ENCODE peak calls at places on chromosomes 11 and 22, in eight cellular contexts. J is fibroblast of pulmonary artery, A is KBM-7, B is AG09319, E is hippocampal formation, U is pulmonary artery endothelial cell, K is endothelial cell, N is NCI-H510A treated with DMSO at 0.1 percent for 48 hours. Q is an unnamed sample.

GRCh38 chr22:32951807-32952153 is 106.4 kb downstream of the SYN3 start:
- DNase-seq in J (peak), A (no peak), B (no peak), E (peak), U (no peak), K (no peak), N (no peak), Q (no peak)

GRCh38 chr11:73234403-73235181 is 16.5 kb downstream of the P2RY2 start:
- DNase-seq in J (no peak), A (no peak), B (no peak), E (no peak), U (no peak), K (no peak), N (no peak), Q (no peak)

GRCh38 chr22:26097840-26098239 is 71.4 kb upstream of the SEZ6L start:
- DNase-seq in J (no peak), A (no peak), B (no peak), E (no peak), U (no peak), K (no peak), N (no peak), Q (no peak)

GRCh38 chr11:125381499-125381898 is 114.6 kb downstream of the FEZ1 start:
- DNase-seq in J (no peak), A (no peak), B (no peak), E (no peak), U (no peak), K (no peak), N (no peak), Q (no peak)

GRCh38 chr11:88552377-88553029 is 215.0 kb upstream of the CTSC start:
- DNase-seq in J (peak), A (peak), B (no peak), E (peak), U (no peak), K (peak), N (no peak), Q (no peak)

GRCh38 chr22:46934746-46935491 is 172.5 kb downstream of the TBC1D22A start:
- DNase-seq in J (peak), A (peak), B (peak), E (no peak), U (peak), K (no peak), N (no peak), Q (peak)

GRCh38 chr22:44218071-44218470 is 37.3 kb downstream of the PARVG start:
- DNase-seq in J (no peak), A (no peak), B (no peak), E (no peak), U (no peak), K (no peak), N (no peak), Q (no peak)

GRCh38 chr22:32623943-32624342 is 149.3 kb downstream of the FBXO7 start:
- DNase-seq in J (peak), A (no peak), B (peak), E (no peak), U (no peak), K (no peak), N (no peak), Q (peak)

GRCh38 chr22:46419754-46420571 is 84.4 kb downstream of the TRMU start:
- DNase-seq in J (no peak), A (no peak), B (no peak), E (no peak), U (no peak), K (no peak), N (no peak), Q (no peak)

GRCh38 chr11:97641988-97642387 is 1252.2 kb downstream of the JRKL start:
- DNase-seq in J (no peak), A (no peak), B (no peak), E (no peak), U (no peak), K (no peak), N (no peak), Q (no peak)

GRCh38 chr22:44894782-44895181 is 115.0 kb downstream of the PHF21B start:
- DNase-seq in J (no peak), A (no peak), B (no peak), E (no peak), U (no peak), K (no peak), N (no peak), Q (no peak)

GRCh38 chr11:6576471-6577373 is 26.7 kb downstream of the RRP8 start:
- DNase-seq in J (peak), A (peak), B (peak), E (peak), U (peak), K (no peak), N (no peak), Q (peak)

GRCh38 chr11:96337541-96338530 is 5.2 kb downstream of the MAML2 start:
- DNase-seq in J (peak), A (no peak), B (no peak), E (no peak), U (no peak), K (no peak), N (no peak), Q (no peak)

GRCh38 chr11:8098879-8099278 is 17.9 kb downstream of the TUB start:
- DNase-seq in J (no peak), A (no peak), B (no peak), E (no peak), U (no peak), K (no peak), N (no peak), Q (no peak)

GRCh38 chr11:1083621-1084551 is 9.2 kb downstream of the MUC2 start:
- DNase-seq in J (no peak), A (no peak), B (no peak), E (no peak), U (no peak), K (no peak), N (no peak), Q (no peak)

GRCh38 chr11:46485852-46486443 is 94.4 kb upstream of the CHRM4 start:
- DNase-seq in J (no peak), A (no peak), B (no peak), E (no peak), U (no peak), K (no peak), N (no peak), Q (no peak)

GRCh38 chr11:45652781-45653180 is 12.6 kb downstream of the CHST1 start:
- DNase-seq in J (peak), A (no peak), B (peak), E (no peak), U (no peak), K (no peak), N (no peak), Q (no peak)